ENCODE peak calls at places on chromosomes 1 and 21, in four cellular contexts. L, B, C and R are unnamed samples.

GRCh38 chr1:32540589-32540988 is 1.4 kb downstream of the ZBTB8A start:
- DNase-seq in L (no peak), B (peak), C (no peak), R (no peak)

GRCh38 chr1:39711359-39712340 is 20.4 kb upstream of the HPCAL4 start:
- DNase-seq in L (peak), B (peak), C (no peak), R (no peak)

GRCh38 chr21:17334478-17334877 is 178.4 kb upstream of the CXADR start:
- DNase-seq in L (no peak), B (no peak), C (no peak), R (no peak)

GRCh38 chr1:21311016-21311415 is 20.8 kb upstream of the ECE1 start:
- DNase-seq in L (peak), B (no peak), C (no peak), R (no peak)

GRCh38 chr1:86933562-86934377 is 19.3 kb downstream of the HS2ST1 start:
- DNase-seq in L (no peak), B (no peak), C (no peak), R (no peak)

GRCh38 chr1:30700528-30701265 is 22.7 kb downstream of the MATN1 start:
- DNase-seq in L (peak), B (peak), C (peak), R (no peak)

GRCh38 chr1:158179301-158180041 is 1.2 kb upstream of the CD1D start:
- DNase-seq in L (no peak), B (no peak), C (no peak), R (peak)

GRCh38 chr1:235004840-235005391 is 123.7 kb downstream of the TOMM20 start:
- DNase-seq in L (no peak), B (no peak), C (no peak), R (peak)

GRCh38 chr1:228867093-228867950 is 132.0 kb downstream of the RHOU start:
- DNase-seq in L (no peak), B (no peak), C (no peak), R (no peak)

GRCh38 chr1:41955461-41956159 is 36.9 kb upstream of the HIVEP3 start:
- DNase-seq in L (peak), B (peak), C (peak), R (peak)

GRCh38 chr1:22835920-22836319 is 125.3 kb downstream of the EPHB2 start:
- DNase-seq in L (peak), B (no peak), C (no peak), R (no peak)

GRCh38 chr1:245181123-245181522 is 26.3 kb downstream of the KIF26B start:
- DNase-seq in L (no peak), B (no peak), C (no peak), R (no peak)

DNA sequence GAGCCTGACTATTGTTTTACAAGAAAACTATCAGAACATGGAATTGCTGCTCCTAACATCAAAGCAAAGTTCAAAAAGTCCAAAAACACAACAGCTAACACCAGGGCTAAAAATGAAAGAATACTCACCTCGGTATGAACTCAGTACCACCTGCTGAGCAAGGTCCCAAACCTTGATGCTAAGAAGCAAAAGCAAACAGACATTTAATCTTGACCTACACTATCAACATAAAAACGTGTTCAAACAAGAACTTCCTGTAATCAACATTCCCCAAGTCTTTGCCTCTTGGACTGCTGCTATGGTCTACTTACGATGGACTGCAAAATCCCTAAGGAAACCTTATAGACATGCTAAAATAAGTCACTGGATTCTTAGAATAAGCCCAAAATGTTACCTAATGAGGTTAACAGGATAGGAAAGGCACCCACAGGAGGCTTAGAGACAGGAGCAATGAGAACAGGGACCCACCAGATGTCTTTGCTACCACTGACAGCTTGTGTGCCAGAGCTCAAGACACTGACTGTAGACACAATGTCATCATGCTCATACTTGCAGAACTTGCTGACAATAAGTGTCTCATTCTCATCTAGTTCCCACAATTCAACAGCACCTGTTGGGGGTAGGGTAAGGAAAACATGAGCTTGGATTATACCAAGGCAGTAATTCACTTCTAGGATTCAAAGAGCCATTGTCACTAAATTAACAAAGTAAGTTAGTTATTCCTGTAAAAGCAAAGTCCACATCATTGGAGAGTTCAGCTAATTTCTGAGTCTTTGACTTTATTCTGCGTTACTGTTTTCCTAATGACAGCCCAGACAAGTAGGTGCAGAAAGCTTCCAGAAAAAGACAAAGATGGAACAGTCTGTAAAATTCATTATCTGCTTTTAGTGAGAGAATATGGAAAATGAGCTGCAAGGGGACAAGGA is 1.8 kb downstream of the WDR77 start:
- DNase-seq in L (no peak), B (no peak), C (no peak), R (no peak)
- H3K4me3 ChIP-seq in L (peak), B (peak), C (peak), R (peak)

GRCh38 chr1:6961289-6961688 is 176.0 kb downstream of the CAMTA1 start:
- DNase-seq in L (no peak), B (no peak), C (no peak), R (no peak)
- TF ChIP-seq CTCF in L (no peak), B (no peak), C (no peak), R (no peak)

GRCh38 chr1:2455757-2456156 is 20.3 kb upstream of the PLCH2 start:
- DNase-seq in L (no peak), B (peak), C (no peak), R (no peak)

GRCh38 chr1:2457444-2457843 is 18.6 kb upstream of the PLCH2 start:
- DNase-seq in L (no peak), B (no peak), C (no peak), R (no peak)

GRCh38 chr1:2452583-2453315 is 23.3 kb upstream of the PLCH2 start:
- DNase-seq in L (no peak), B (no peak), C (no peak), R (no peak)

GRCh38 chr1:2451744-2452582 is 24.1 kb upstream of the PLCH2 start:
- DNase-seq in L (peak), B (peak), C (peak), R (no peak)

GRCh38 chr1:2454227-2454626 is 21.9 kb upstream of the PLCH2 start:
- DNase-seq in L (no peak), B (no peak), C (no peak), R (no peak)
- H3K4me3 ChIP-seq in L (no peak), B (no peak), C (no peak), R (no peak)

GRCh38 chr1:203308205-203309114 is 3.1 kb downstream of the BTG2 start:
- DNase-seq in L (no peak), B (no peak), C (no peak), R (no peak)

GRCh38 chr1:203306089-203306969 is 1.0 kb downstream of the BTG2 start:
- DNase-seq in L (peak), B (peak), C (no peak), R (no peak)

GRCh38 chr1:203305809-203306088 is 430 bp downstream of the BTG2 start:
- DNase-seq in L (no peak), B (no peak), C (no peak), R (no peak)

GRCh38 chr1:203307690-203308126 is 2.4 kb downstream of the BTG2 start:
- DNase-seq in L (no peak), B (no peak), C (no peak), R (no peak)

DNA sequence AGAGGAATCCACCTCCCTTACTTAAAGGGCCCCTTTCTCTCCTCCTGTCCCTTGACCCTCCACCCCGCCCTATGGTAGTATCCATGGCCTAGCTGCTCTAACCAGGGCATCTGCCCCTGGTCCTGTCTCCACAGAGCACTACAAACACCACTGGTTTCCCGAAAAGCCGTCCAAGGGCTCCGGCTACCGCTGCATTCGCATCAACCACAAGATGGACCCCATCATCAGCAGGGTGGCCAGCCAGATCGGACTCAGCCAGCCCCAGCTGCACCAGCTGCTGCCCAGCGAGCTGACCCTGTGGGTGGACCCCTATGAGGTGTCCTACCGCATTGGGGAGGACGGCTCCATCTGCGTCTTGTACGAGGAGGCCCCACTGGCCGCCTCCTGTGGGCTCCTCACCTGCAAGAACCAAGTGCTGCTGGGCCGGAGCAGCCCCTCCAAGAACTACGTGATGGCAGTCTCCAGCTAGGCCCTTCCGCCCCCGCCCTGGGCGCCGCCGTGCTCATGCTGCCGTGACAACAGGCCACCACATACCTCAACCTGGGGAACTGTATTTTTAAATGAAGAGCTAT is 1.7 kb downstream of the BTG2 start:
- DNase-seq in L (no peak), B (peak), C (no peak), R (peak)
- TF ChIP-seq CTCF in L (no peak), B (no peak), C (no peak), R (no peak)

DNA sequence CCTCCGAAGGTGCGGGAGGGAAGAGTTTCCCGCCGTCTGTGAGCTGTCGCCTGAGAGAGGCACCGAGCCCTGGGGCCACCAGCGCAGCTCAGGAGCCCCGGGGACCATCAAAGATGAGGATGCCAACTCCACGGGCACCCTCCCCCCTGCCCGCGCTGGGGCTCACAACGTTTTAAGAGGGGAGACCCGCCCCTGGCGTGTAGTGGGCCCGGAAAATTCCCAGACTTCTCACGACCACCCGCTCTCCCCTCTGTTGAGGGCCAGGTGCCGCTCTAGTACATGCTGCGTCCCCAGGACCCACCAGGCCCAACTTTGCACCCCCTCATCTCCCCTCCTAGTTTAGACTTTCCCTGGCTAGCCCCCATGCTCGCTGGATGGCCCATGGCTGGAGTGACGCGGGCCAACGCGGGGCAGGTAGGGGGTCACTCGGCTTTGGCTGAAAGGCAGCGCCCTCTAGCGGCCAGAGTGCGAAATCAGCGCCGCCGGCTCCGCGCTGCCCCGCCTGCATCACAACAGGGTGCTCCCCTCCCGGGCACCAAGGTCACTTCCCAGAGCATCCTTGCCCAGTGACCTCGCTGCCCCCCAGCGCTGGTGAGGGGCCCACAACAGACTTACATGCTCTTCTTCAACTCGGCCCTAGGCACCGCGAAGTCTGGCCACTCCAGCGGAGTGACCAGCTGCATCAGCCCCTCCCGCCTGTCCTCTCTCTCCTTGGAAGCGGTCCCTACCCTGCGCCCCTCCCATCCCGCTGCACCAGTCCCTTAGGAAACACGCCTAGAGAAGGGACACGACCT is 1.8 kb downstream of the CD160 start:
- DNase-seq in L (peak), B (peak), C (peak), R (peak)
- H3K4me3 ChIP-seq in L (peak), B (peak), C (peak), R (peak)

DNA sequence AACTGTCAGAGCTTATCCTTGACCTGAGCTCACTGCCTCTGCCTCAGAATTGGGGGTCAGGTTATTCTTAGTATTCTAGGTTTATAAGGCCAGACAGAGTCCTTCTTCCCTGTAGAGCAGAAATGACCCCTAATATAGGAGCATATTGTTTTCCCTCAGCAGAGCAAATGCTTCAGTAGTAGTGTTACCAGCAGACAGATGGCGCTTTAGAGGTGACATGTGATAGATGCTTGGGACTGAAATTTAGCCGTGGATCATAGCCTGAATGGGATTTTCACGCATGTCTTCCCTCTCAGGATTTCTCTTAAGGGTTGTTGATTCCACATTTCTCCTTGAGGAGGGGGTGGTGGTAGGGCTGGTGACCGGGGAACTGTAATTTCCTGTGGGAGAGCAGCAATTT is 24.5 kb downstream of the ADARB1 start:
- DNase-seq in L (no peak), B (peak), C (no peak), R (no peak)
- TF ChIP-seq CTCF in L (peak), B (peak), C (peak), R (peak)